ENCODE peak calls at places on chromosomes 11 and 22, in five cellular contexts. X is A549, K is K562, O is HepG2, D is GM12878. R is an unnamed sample.

GRCh38 chr11:86676010-86676409 is 3.6 kb upstream of the ME3 start:
- DNase-seq in K (no peak), D (no peak), O (no peak), X (no peak), R (no peak)

GRCh38 chr22:48941903-48942625 is 885.6 kb downstream of the BRD1 start:
- DNase-seq in X (no peak), O (no peak), K (no peak), D (no peak), R (peak)

GRCh38 chr11:46615756-46616155 is 1.3 kb downstream of the HARBI1 start:
- DNase-seq in D (no peak), O (no peak), X (no peak), K (no peak), R (no peak)

GRCh38 chr11:1760351-1761109 is 3.2 kb downstream of the CTSD start:
- DNase-seq in K (peak), D (no peak), X (no peak), O (no peak), R (no peak)

GRCh38 chr11:131771471-131771870 is 401.1 kb downstream of the NTM start:
- DNase-seq in D (no peak), O (no peak), K (no peak), X (no peak), R (no peak)

GRCh38 chr11:116104480-116105174 is 600.4 kb upstream of the CADM1 start:
- DNase-seq in O (no peak), K (no peak), X (no peak), D (no peak), R (no peak)

GRCh38 chr11:92130432-92130831 is 94.2 kb upstream of the FAT3 start:
- DNase-seq in D (no peak), K (no peak), X (no peak), O (no peak), R (no peak)

GRCh38 chr11:116478205-116478604 is 294.6 kb downstream of the BUD13 start:
- DNase-seq in K (no peak), D (no peak), O (no peak), X (no peak), R (no peak)

GRCh38 chr22:20601308-20601707 is 93.9 kb downstream of the MED15 start:
- DNase-seq in O (no peak), D (no peak), K (no peak), X (no peak), R (no peak)

GRCh38 chr22:23107487-23108323 is 34.1 kb downstream of the RSPH14 start:
- DNase-seq in O (no peak), D (no peak), K (no peak), X (no peak), R (no peak)

GRCh38 chr11:10727259-10727851 is 23.7 kb upstream of the CTR9 start:
- DNase-seq in O (no peak), X (no peak), D (no peak), K (no peak), R (no peak)

GRCh38 chr11:72580648-72580950 is 93.6 kb downstream of the PDE2A start:
- DNase-seq in D (no peak), X (no peak), K (no peak), O (no peak), R (no peak)

GRCh38 chr22:37169947-37170688 is 17.9 kb downstream of the C1QTNF6 start:
- DNase-seq in K (no peak), X (no peak), O (no peak), D (no peak), R (no peak)

GRCh38 chr11:102794382-102794781 is 3.6 kb downstream of the MMP1 start:
- DNase-seq in K (peak), O (peak), D (no peak), X (peak), R (peak)

GRCh38 chr11:48087422-48087821 is 107.1 kb downstream of the PTPRJ start:
- DNase-seq in X (no peak), D (no peak), K (no peak), O (no peak), R (no peak)

DNA sequence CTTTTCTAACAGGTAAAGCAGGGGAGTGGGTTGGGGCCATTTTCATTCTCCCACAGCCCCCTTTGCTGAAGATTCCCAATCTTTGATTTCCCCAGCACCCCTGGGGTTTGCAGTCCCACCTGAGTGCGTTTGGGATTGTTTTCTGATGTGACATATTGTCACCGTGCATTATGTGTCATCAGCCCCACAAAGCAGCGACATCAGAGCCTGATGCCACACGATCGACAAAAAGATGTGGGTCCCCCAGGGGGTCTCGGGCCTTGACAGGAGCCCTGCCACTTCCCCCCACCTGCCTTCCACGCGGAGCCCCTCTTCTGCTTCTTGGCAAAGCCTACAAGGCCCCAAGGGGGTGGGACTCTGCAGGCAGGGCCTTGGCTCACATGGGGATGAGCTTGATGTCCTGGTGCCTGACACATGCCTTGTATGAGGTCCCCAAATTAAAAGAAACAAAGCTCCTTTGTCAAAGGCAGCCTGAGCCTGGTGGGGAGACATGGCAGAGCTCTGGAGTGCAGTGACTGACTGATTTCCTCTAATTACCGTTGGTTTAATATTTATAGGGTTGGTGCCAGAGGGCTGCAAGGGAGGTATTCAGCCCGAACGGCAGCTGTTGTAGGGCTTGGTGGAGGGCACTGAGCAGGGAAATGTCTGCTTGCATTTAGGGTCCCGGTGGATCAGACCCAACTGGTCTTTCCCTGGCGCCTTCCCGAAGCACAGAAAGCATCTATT is 149.2 kb downstream of the MIAT start:
- DNase-seq in O (no peak), D (no peak), X (no peak), K (no peak), R (no peak)
- TF ChIP-seq EP300 in O (no peak), D (no peak), X (no peak), K (no peak), R (no peak)

GRCh38 chr11:110878513-110878912 is 166.3 kb upstream of the ARHGAP20 start:
- DNase-seq in X (no peak), O (no peak), D (no peak), K (no peak), R (no peak)
- TF ChIP-seq KDM1A in X (no peak), O (no peak), D (no peak), K (no peak), R (no peak)

DNA sequence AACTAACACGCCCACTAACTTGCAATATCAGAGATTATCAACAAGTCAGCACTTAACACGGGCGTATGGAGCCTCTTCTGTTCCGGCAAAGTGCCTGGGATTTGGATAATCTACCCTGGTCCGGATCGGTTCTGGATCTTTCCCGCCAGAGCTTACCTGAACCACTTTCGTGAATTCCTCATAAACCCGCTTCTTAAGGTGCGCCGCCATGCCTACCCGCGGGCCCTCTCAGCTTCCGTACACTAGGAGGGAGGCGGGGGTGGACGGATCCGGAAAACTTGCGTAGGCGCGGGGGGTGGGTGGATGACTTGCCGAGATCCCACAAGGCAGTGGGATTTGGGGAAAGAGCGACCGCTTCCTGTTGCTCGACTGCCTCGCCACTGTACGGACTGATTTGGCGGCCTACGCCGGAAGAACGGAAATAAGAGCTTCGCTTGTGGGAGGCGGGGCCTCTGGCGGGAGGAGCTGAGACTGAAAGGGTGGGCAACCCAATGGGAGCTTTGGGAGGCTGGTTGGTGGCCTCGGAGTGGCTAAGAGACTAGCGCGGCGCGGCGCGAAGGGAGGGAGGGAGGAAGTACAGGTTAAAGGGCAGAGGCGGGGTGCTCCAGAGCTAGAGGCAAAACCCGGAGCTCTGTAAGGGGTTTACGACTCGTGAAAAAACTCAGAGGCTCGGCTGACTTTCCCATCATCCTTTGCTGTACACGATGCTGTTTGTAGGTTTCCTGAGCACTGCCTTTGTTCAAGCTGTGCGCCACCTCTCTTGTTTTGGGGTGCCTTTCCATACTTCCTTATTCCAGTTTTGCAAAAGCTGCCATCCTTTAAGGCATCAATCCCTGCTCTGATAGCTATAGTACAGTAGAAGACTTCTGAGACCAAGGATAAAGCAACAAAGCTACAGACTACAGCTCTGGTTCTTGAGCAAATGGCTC is at the start of gene INTS4:
- DNase-seq in O (peak), X (peak), D (peak), K (peak), R (peak)
- TF ChIP-seq EP300 in O (no peak), X (no peak), D (no peak), K (peak), R (no peak)

GRCh38 chr22:27993201-27993635 is 74.2 kb upstream of the PITPNB start:
- DNase-seq in O (no peak), X (no peak), D (no peak), K (no peak), R (no peak)
- TF ChIP-seq KDM1A in O (no peak), X (no peak), D (no peak), K (no peak), R (no peak)

GRCh38 chr11:65662802-65663633 is at the start of gene RELA:
- DNase-seq in K (peak), X (peak), O (peak), D (no peak), R (no peak)
- TF ChIP-seq EP300 in K (no peak), X (no peak), O (no peak), D (peak), R (no peak)

DNA sequence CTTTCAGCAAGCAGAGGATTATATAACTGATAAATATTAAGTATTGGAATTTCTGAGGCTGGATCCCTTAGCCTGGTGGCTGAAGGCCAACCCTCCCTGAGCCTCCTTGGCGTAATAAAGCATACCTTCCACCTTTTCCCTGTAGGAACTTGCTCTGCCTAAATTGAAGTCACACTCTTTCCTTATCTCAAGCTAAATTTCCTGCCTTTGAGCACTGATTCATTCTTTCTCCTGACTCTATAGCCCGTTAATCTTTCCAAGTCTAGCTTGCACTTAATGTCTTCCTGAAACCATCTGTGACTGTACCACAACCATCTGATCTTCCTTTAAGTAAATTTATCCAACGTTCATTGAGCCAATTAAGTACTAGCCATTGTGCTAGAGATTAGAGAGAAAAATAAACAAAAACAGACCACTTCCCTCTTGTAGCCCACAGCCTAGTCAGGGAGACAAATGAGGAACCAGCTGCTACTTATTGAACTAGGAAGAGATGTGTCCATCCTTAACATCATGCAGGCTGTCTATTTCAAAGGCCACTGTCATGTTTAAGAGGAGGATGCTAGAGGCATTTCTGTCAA is 62.9 kb downstream of the GRK3 start:
- DNase-seq in D (no peak), O (no peak), K (no peak), X (no peak), R (no peak)
- TF ChIP-seq KDM1A in D (no peak), O (no peak), K (no peak), X (no peak), R (no peak)

GRCh38 chr11:117761993-117762392 is 35.0 kb downstream of the DSCAML1 start:
- DNase-seq in D (no peak), O (no peak), X (no peak), K (no peak), R (no peak)

GRCh38 chr11:117759305-117759704 is 37.7 kb downstream of the DSCAML1 start:
- DNase-seq in X (no peak), D (no peak), O (no peak), K (no peak), R (peak)
- TF ChIP-seq EP300 in X (no peak), D (no peak), O (no peak), K (no peak), R (no peak)